ENCODE peak calls at places on chromosomes 16 and 17, in ten cellular contexts. One of them, this sample, is unnamed.

GRCh38 chr17:30130121-30130520 is 13.5 kb downstream of the NSRP1 start:
- DNase-seq in WTC11: no peak
- DNase-seq in activated CD4-positive, alpha-beta T cell treated with anti-CD3 and anti-CD28 coated beads, Interleukin-2, amount 50 U/mL, for 24 hours: no peak
- DNase-seq in astrocyte of the spinal cord: no peak
- DNase-seq in DMS79 treated with DMSO at 0.1 percent for 48 hours: no peak
- DNase-seq in stimulated activated CD8-positive, alpha-beta memory T cell treated with anti-CD3 and anti-CD28 coated beads, Interleukin-12 subunit alpha, Interleukin-12 subunit beta, amount 100 ng/mL, for 4 hours: no peak
- DNase-seq in breast epithelium: no peak
- DNase-seq in Calu3: no peak
- DNase-seq in A172: no peak
- DNase-seq in cardiac septum: no peak
- DNase-seq in this sample: no peak

GRCh38 chr17:57739402-57740224 is 5.5 kb downstream of the CCDC182 start:
- DNase-seq in A172: peak; percentile 43
- DNase-seq in astrocyte of the spinal cord: no peak
- DNase-seq in cardiac septum: no peak
- DNase-seq in DMS79 treated with DMSO at 0.1 percent for 48 hours: peak; percentile 26
- DNase-seq in WTC11: no peak
- DNase-seq in activated CD4-positive, alpha-beta T cell treated with anti-CD3 and anti-CD28 coated beads, Interleukin-2, amount 50 U/mL, for 24 hours: no peak
- DNase-seq in Calu3: peak; percentile 28
- DNase-seq in breast epithelium: no peak
- DNase-seq in stimulated activated CD8-positive, alpha-beta memory T cell treated with anti-CD3 and anti-CD28 coated beads, Interleukin-12 subunit alpha, Interleukin-12 subunit beta, amount 100 ng/mL, for 4 hours: no peak
- DNase-seq in this sample: peak; percentile 38

GRCh38 chr17:69729937-69730336 is 315.4 kb downstream of the MAP2K6 start:
- DNase-seq in DMS79 treated with DMSO at 0.1 percent for 48 hours: no peak
- DNase-seq in stimulated activated CD8-positive, alpha-beta memory T cell treated with anti-CD3 and anti-CD28 coated beads, Interleukin-12 subunit alpha, Interleukin-12 subunit beta, amount 100 ng/mL, for 4 hours: no peak
- DNase-seq in WTC11: no peak
- DNase-seq in cardiac septum: no peak
- DNase-seq in Calu3: no peak
- DNase-seq in A172: no peak
- DNase-seq in activated CD4-positive, alpha-beta T cell treated with anti-CD3 and anti-CD28 coated beads, Interleukin-2, amount 50 U/mL, for 24 hours: no peak
- DNase-seq in breast epithelium: no peak
- DNase-seq in astrocyte of the spinal cord: peak; percentile 53
- DNase-seq in this sample: no peak

GRCh38 chr17:79453481-79453880 is 157.4 kb downstream of the RBFOX3 start:
- DNase-seq in WTC11: no peak
- DNase-seq in cardiac septum: no peak
- DNase-seq in stimulated activated CD8-positive, alpha-beta memory T cell treated with anti-CD3 and anti-CD28 coated beads, Interleukin-12 subunit alpha, Interleukin-12 subunit beta, amount 100 ng/mL, for 4 hours: no peak
- DNase-seq in breast epithelium: no peak
- DNase-seq in astrocyte of the spinal cord: no peak
- DNase-seq in A172: no peak
- DNase-seq in activated CD4-positive, alpha-beta T cell treated with anti-CD3 and anti-CD28 coated beads, Interleukin-2, amount 50 U/mL, for 24 hours: no peak
- DNase-seq in DMS79 treated with DMSO at 0.1 percent for 48 hours: no peak
- DNase-seq in Calu3: no peak
- DNase-seq in this sample: no peak

GRCh38 chr17:38727661-38728220 is 2.4 kb upstream of the CISD3 start:
- DNase-seq in cardiac septum: no peak
- DNase-seq in activated CD4-positive, alpha-beta T cell treated with anti-CD3 and anti-CD28 coated beads, Interleukin-2, amount 50 U/mL, for 24 hours: no peak
- DNase-seq in A172: no peak
- DNase-seq in astrocyte of the spinal cord: no peak
- DNase-seq in WTC11: no peak
- DNase-seq in stimulated activated CD8-positive, alpha-beta memory T cell treated with anti-CD3 and anti-CD28 coated beads, Interleukin-12 subunit alpha, Interleukin-12 subunit beta, amount 100 ng/mL, for 4 hours: peak; percentile 61
- DNase-seq in breast epithelium: no peak
- DNase-seq in DMS79 treated with DMSO at 0.1 percent for 48 hours: no peak
- DNase-seq in Calu3: no peak
- DNase-seq in this sample: no peak

GRCh38 chr16:57628008-57628781 is at the start of gene ADGRG1:
- DNase-seq in DMS79 treated with DMSO at 0.1 percent for 48 hours: no peak
- DNase-seq in WTC11: peak; percentile 54
- DNase-seq in Calu3: peak; percentile 90
- DNase-seq in cardiac septum: peak; percentile 87
- DNase-seq in breast epithelium: no peak
- DNase-seq in activated CD4-positive, alpha-beta T cell treated with anti-CD3 and anti-CD28 coated beads, Interleukin-2, amount 50 U/mL, for 24 hours: no peak
- DNase-seq in stimulated activated CD8-positive, alpha-beta memory T cell treated with anti-CD3 and anti-CD28 coated beads, Interleukin-12 subunit alpha, Interleukin-12 subunit beta, amount 100 ng/mL, for 4 hours: peak; percentile 40
- DNase-seq in astrocyte of the spinal cord: peak; percentile 94
- DNase-seq in A172: peak; percentile 99
- DNase-seq in this sample: peak; percentile 87

GRCh38 chr17:68200689-68201424 is 47.0 kb upstream of the AMZ2 start:
- DNase-seq in A172: peak; percentile 74
- DNase-seq in stimulated activated CD8-positive, alpha-beta memory T cell treated with anti-CD3 and anti-CD28 coated beads, Interleukin-12 subunit alpha, Interleukin-12 subunit beta, amount 100 ng/mL, for 4 hours: peak; percentile 55
- DNase-seq in WTC11: peak; percentile 93
- DNase-seq in cardiac septum: peak; percentile 92
- DNase-seq in activated CD4-positive, alpha-beta T cell treated with anti-CD3 and anti-CD28 coated beads, Interleukin-2, amount 50 U/mL, for 24 hours: peak; percentile 63
- DNase-seq in Calu3: peak; percentile 84
- DNase-seq in astrocyte of the spinal cord: peak; percentile 63
- DNase-seq in breast epithelium: peak; percentile 77
- DNase-seq in DMS79 treated with DMSO at 0.1 percent for 48 hours: peak; percentile 23
- DNase-seq in this sample: peak; percentile 63

GRCh38 chr16:84625556-84625955 is 7.7 kb upstream of the COTL1 start:
- DNase-seq in stimulated activated CD8-positive, alpha-beta memory T cell treated with anti-CD3 and anti-CD28 coated beads, Interleukin-12 subunit alpha, Interleukin-12 subunit beta, amount 100 ng/mL, for 4 hours: no peak
- DNase-seq in cardiac septum: no peak
- DNase-seq in WTC11: no peak
- DNase-seq in activated CD4-positive, alpha-beta T cell treated with anti-CD3 and anti-CD28 coated beads, Interleukin-2, amount 50 U/mL, for 24 hours: no peak
- DNase-seq in A172: no peak
- DNase-seq in Calu3: no peak
- DNase-seq in astrocyte of the spinal cord: no peak
- DNase-seq in breast epithelium: no peak
- DNase-seq in DMS79 treated with DMSO at 0.1 percent for 48 hours: no peak
- DNase-seq in this sample: no peak

GRCh38 chr17:72407336-72408121 is 286.7 kb downstream of the SOX9 start:
- DNase-seq in DMS79 treated with DMSO at 0.1 percent for 48 hours: peak; percentile 56
- DNase-seq in WTC11: no peak
- DNase-seq in activated CD4-positive, alpha-beta T cell treated with anti-CD3 and anti-CD28 coated beads, Interleukin-2, amount 50 U/mL, for 24 hours: no peak
- DNase-seq in breast epithelium: peak; percentile 84
- DNase-seq in A172: peak; percentile 97
- DNase-seq in cardiac septum: no peak
- DNase-seq in stimulated activated CD8-positive, alpha-beta memory T cell treated with anti-CD3 and anti-CD28 coated beads, Interleukin-12 subunit alpha, Interleukin-12 subunit beta, amount 100 ng/mL, for 4 hours: no peak
- DNase-seq in Calu3: peak; percentile 90
- DNase-seq in astrocyte of the spinal cord: peak; percentile 98
- DNase-seq in this sample: peak; percentile 96

GRCh38 chr16:73213761-73214480 is 166.0 kb upstream of the ZFHX3 start:
- DNase-seq in breast epithelium: no peak
- DNase-seq in Calu3: no peak
- DNase-seq in activated CD4-positive, alpha-beta T cell treated with anti-CD3 and anti-CD28 coated beads, Interleukin-2, amount 50 U/mL, for 24 hours: no peak
- DNase-seq in A172: no peak
- DNase-seq in DMS79 treated with DMSO at 0.1 percent for 48 hours: peak; percentile 60
- DNase-seq in WTC11: no peak
- DNase-seq in stimulated activated CD8-positive, alpha-beta memory T cell treated with anti-CD3 and anti-CD28 coated beads, Interleukin-12 subunit alpha, Interleukin-12 subunit beta, amount 100 ng/mL, for 4 hours: no peak
- DNase-seq in cardiac septum: no peak
- DNase-seq in astrocyte of the spinal cord: no peak
- DNase-seq in this sample: no peak

GRCh38 chr17:56185905-56186783 is 32.9 kb downstream of the ANKFN1 start:
- DNase-seq in activated CD4-positive, alpha-beta T cell treated with anti-CD3 and anti-CD28 coated beads, Interleukin-2, amount 50 U/mL, for 24 hours: no peak
- DNase-seq in A172: peak; percentile 57
- DNase-seq in Calu3: no peak
- DNase-seq in WTC11: no peak
- DNase-seq in stimulated activated CD8-positive, alpha-beta memory T cell treated with anti-CD3 and anti-CD28 coated beads, Interleukin-12 subunit alpha, Interleukin-12 subunit beta, amount 100 ng/mL, for 4 hours: no peak
- DNase-seq in astrocyte of the spinal cord: peak; percentile 91
- DNase-seq in cardiac septum: no peak
- DNase-seq in breast epithelium: no peak
- DNase-seq in DMS79 treated with DMSO at 0.1 percent for 48 hours: no peak
- DNase-seq in this sample: peak; percentile 28

GRCh38 chr16:75445298-75445697 is 12.0 kb upstream of the CFDP1 start:
- DNase-seq in cardiac septum: no peak
- DNase-seq in WTC11: no peak
- DNase-seq in stimulated activated CD8-positive, alpha-beta memory T cell treated with anti-CD3 and anti-CD28 coated beads, Interleukin-12 subunit alpha, Interleukin-12 subunit beta, amount 100 ng/mL, for 4 hours: no peak
- DNase-seq in Calu3: no peak
- DNase-seq in activated CD4-positive, alpha-beta T cell treated with anti-CD3 and anti-CD28 coated beads, Interleukin-2, amount 50 U/mL, for 24 hours: no peak
- DNase-seq in astrocyte of the spinal cord: no peak
- DNase-seq in DMS79 treated with DMSO at 0.1 percent for 48 hours: no peak
- DNase-seq in breast epithelium: no peak
- DNase-seq in A172: no peak
- DNase-seq in this sample: no peak

GRCh38 chr16:2973081-2973480 is 3.9 kb downstream of the PAQR4 start:
- DNase-seq in stimulated activated CD8-positive, alpha-beta memory T cell treated with anti-CD3 and anti-CD28 coated beads, Interleukin-12 subunit alpha, Interleukin-12 subunit beta, amount 100 ng/mL, for 4 hours: no peak
- DNase-seq in activated CD4-positive, alpha-beta T cell treated with anti-CD3 and anti-CD28 coated beads, Interleukin-2, amount 50 U/mL, for 24 hours: no peak
- DNase-seq in astrocyte of the spinal cord: no peak
- DNase-seq in WTC11: no peak
- DNase-seq in cardiac septum: no peak
- DNase-seq in A172: no peak
- DNase-seq in Calu3: no peak
- DNase-seq in breast epithelium: no peak
- DNase-seq in DMS79 treated with DMSO at 0.1 percent for 48 hours: peak; percentile 60
- DNase-seq in this sample: no peak

GRCh38 chr17:73798111-73798748 is 154.0 kb upstream of the SDK2 start:
- DNase-seq in astrocyte of the spinal cord: peak; percentile 87
- DNase-seq in DMS79 treated with DMSO at 0.1 percent for 48 hours: no peak
- DNase-seq in cardiac septum: peak; percentile 17
- DNase-seq in activated CD4-positive, alpha-beta T cell treated with anti-CD3 and anti-CD28 coated beads, Interleukin-2, amount 50 U/mL, for 24 hours: no peak
- DNase-seq in WTC11: no peak
- DNase-seq in stimulated activated CD8-positive, alpha-beta memory T cell treated with anti-CD3 and anti-CD28 coated beads, Interleukin-12 subunit alpha, Interleukin-12 subunit beta, amount 100 ng/mL, for 4 hours: no peak
- DNase-seq in A172: peak; percentile 100
- DNase-seq in breast epithelium: no peak
- DNase-seq in Calu3: peak; percentile 50
- DNase-seq in this sample: peak; percentile 96

GRCh38 chr17:73722163-73722562 is 77.9 kb upstream of the SDK2 start:
- DNase-seq in A172: no peak
- DNase-seq in cardiac septum: no peak
- DNase-seq in breast epithelium: no peak
- DNase-seq in astrocyte of the spinal cord: no peak
- DNase-seq in activated CD4-positive, alpha-beta T cell treated with anti-CD3 and anti-CD28 coated beads, Interleukin-2, amount 50 U/mL, for 24 hours: no peak
- DNase-seq in stimulated activated CD8-positive, alpha-beta memory T cell treated with anti-CD3 and anti-CD28 coated beads, Interleukin-12 subunit alpha, Interleukin-12 subunit beta, amount 100 ng/mL, for 4 hours: no peak
- DNase-seq in WTC11: no peak
- DNase-seq in DMS79 treated with DMSO at 0.1 percent for 48 hours: peak; percentile 12
- DNase-seq in Calu3: no peak
- DNase-seq in this sample: no peak

GRCh38 chr17:75308732-75309629 is 19.7 kb upstream of the SLC25A19 start:
- DNase-seq in astrocyte of the spinal cord: no peak
- DNase-seq in breast epithelium: no peak
- DNase-seq in WTC11: no peak
- DNase-seq in activated CD4-positive, alpha-beta T cell treated with anti-CD3 and anti-CD28 coated beads, Interleukin-2, amount 50 U/mL, for 24 hours: no peak
- DNase-seq in Calu3: peak; percentile 32
- DNase-seq in A172: no peak
- DNase-seq in cardiac septum: no peak
- DNase-seq in DMS79 treated with DMSO at 0.1 percent for 48 hours: no peak
- DNase-seq in stimulated activated CD8-positive, alpha-beta memory T cell treated with anti-CD3 and anti-CD28 coated beads, Interleukin-12 subunit alpha, Interleukin-12 subunit beta, amount 100 ng/mL, for 4 hours: no peak
- DNase-seq in this sample: no peak

GRCh38 chr17:78127240-78127887 is 1.2 kb downstream of the TMC6 start:
- DNase-seq in stimulated activated CD8-positive, alpha-beta memory T cell treated with anti-CD3 and anti-CD28 coated beads, Interleukin-12 subunit alpha, Interleukin-12 subunit beta, amount 100 ng/mL, for 4 hours: no peak
- DNase-seq in A172: no peak
- DNase-seq in DMS79 treated with DMSO at 0.1 percent for 48 hours: no peak
- DNase-seq in breast epithelium: no peak
- DNase-seq in activated CD4-positive, alpha-beta T cell treated with anti-CD3 and anti-CD28 coated beads, Interleukin-2, amount 50 U/mL, for 24 hours: no peak
- DNase-seq in astrocyte of the spinal cord: no peak
- DNase-seq in WTC11: no peak
- DNase-seq in Calu3: peak; percentile 61
- DNase-seq in cardiac septum: peak; percentile 91
- DNase-seq in this sample: no peak

GRCh38 chr16:67731071-67731810 is 12.1 kb upstream of the GFOD2 start:
- DNase-seq in WTC11: no peak
- DNase-seq in DMS79 treated with DMSO at 0.1 percent for 48 hours: no peak
- DNase-seq in stimulated activated CD8-positive, alpha-beta memory T cell treated with anti-CD3 and anti-CD28 coated beads, Interleukin-12 subunit alpha, Interleukin-12 subunit beta, amount 100 ng/mL, for 4 hours: no peak
- DNase-seq in A172: no peak
- DNase-seq in activated CD4-positive, alpha-beta T cell treated with anti-CD3 and anti-CD28 coated beads, Interleukin-2, amount 50 U/mL, for 24 hours: no peak
- DNase-seq in Calu3: no peak
- DNase-seq in breast epithelium: no peak
- DNase-seq in astrocyte of the spinal cord: no peak
- DNase-seq in cardiac septum: peak; percentile 22
- DNase-seq in this sample: no peak

GRCh38 chr16:1723450-1724147 is 17.6 kb downstream of the MAPK8IP3 start:
- DNase-seq in WTC11: peak; percentile 65
- DNase-seq in breast epithelium: no peak
- DNase-seq in activated CD4-positive, alpha-beta T cell treated with anti-CD3 and anti-CD28 coated beads, Interleukin-2, amount 50 U/mL, for 24 hours: no peak
- DNase-seq in A172: peak; percentile 42
- DNase-seq in DMS79 treated with DMSO at 0.1 percent for 48 hours: no peak
- DNase-seq in stimulated activated CD8-positive, alpha-beta memory T cell treated with anti-CD3 and anti-CD28 coated beads, Interleukin-12 subunit alpha, Interleukin-12 subunit beta, amount 100 ng/mL, for 4 hours: no peak
- DNase-seq in cardiac septum: no peak
- DNase-seq in astrocyte of the spinal cord: peak; percentile 50
- DNase-seq in Calu3: peak; percentile 74
- DNase-seq in this sample: peak; percentile 53

GRCh38 chr16:87487361-87487924 is 5.4 kb downstream of the ZCCHC14 start:
- DNase-seq in astrocyte of the spinal cord: no peak
- DNase-seq in activated CD4-positive, alpha-beta T cell treated with anti-CD3 and anti-CD28 coated beads, Interleukin-2, amount 50 U/mL, for 24 hours: no peak
- DNase-seq in Calu3: peak; percentile 87
- DNase-seq in WTC11: peak; percentile 76
- DNase-seq in stimulated activated CD8-positive, alpha-beta memory T cell treated with anti-CD3 and anti-CD28 coated beads, Interleukin-12 subunit alpha, Interleukin-12 subunit beta, amount 100 ng/mL, for 4 hours: no peak
- DNase-seq in breast epithelium: no peak
- DNase-seq in cardiac septum: no peak
- DNase-seq in DMS79 treated with DMSO at 0.1 percent for 48 hours: peak; percentile 17
- DNase-seq in A172: no peak
- DNase-seq in this sample: peak; percentile 30

GRCh38 chr16:24673155-24673554 is 56.3 kb upstream of the TNRC6A start:
- DNase-seq in WTC11: no peak
- DNase-seq in Calu3: no peak
- DNase-seq in cardiac septum: no peak
- DNase-seq in DMS79 treated with DMSO at 0.1 percent for 48 hours: no peak
- DNase-seq in A172: no peak
- DNase-seq in astrocyte of the spinal cord: no peak
- DNase-seq in activated CD4-positive, alpha-beta T cell treated with anti-CD3 and anti-CD28 coated beads, Interleukin-2, amount 50 U/mL, for 24 hours: no peak
- DNase-seq in stimulated activated CD8-positive, alpha-beta memory T cell treated with anti-CD3 and anti-CD28 coated beads, Interleukin-12 subunit alpha, Interleukin-12 subunit beta, amount 100 ng/mL, for 4 hours: no peak
- DNase-seq in breast epithelium: no peak
- DNase-seq in this sample: no peak

GRCh38 chr17:27203241-27203640 is 90.7 kb upstream of the WSB1 start:
- DNase-seq in breast epithelium: no peak
- DNase-seq in astrocyte of the spinal cord: no peak
- DNase-seq in activated CD4-positive, alpha-beta T cell treated with anti-CD3 and anti-CD28 coated beads, Interleukin-2, amount 50 U/mL, for 24 hours: no peak
- DNase-seq in Calu3: no peak
- DNase-seq in DMS79 treated with DMSO at 0.1 percent for 48 hours: no peak
- DNase-seq in cardiac septum: no peak
- DNase-seq in A172: no peak
- DNase-seq in WTC11: no peak
- DNase-seq in stimulated activated CD8-positive, alpha-beta memory T cell treated with anti-CD3 and anti-CD28 coated beads, Interleukin-12 subunit alpha, Interleukin-12 subunit beta, amount 100 ng/mL, for 4 hours: no peak
- DNase-seq in this sample: no peak